ENCODE peak calls at places on chromosome 12, in six cellular contexts. One of them, this sample, is unnamed.

GRCh38 chr12:80776706-80777105 is 60.0 kb downstream of the MYF5 start:
- DNase-seq in endothelial cell: no peak
- DNase-seq in nucleus accumbens: no peak
- DNase-seq in NCI-H2081: no peak
- DNase-seq in body of pancreas: no peak
- DNase-seq in HFF-Myc: no peak
- DNase-seq in this sample: no peak

GRCh38 chr12:80470403-80470802 is 26.4 kb downstream of the PTPRQ start:
- DNase-seq in endothelial cell: no peak
- DNase-seq in nucleus accumbens: no peak
- DNase-seq in NCI-H2081: no peak
- DNase-seq in body of pancreas: no peak
- DNase-seq in HFF-Myc: no peak
- DNase-seq in this sample: no peak

GRCh38 chr12:13000616-13000934 is 510 bp upstream of the HEBP1 start:
- DNase-seq in endothelial cell: no peak
- DNase-seq in nucleus accumbens: no peak
- DNase-seq in NCI-H2081: peak; percentile 57
- DNase-seq in body of pancreas: no peak
- DNase-seq in HFF-Myc: no peak
- DNase-seq in this sample: no peak

GRCh38 chr12:118618695-118619094 is 242.3 kb downstream of the SUDS3 start:
- DNase-seq in endothelial cell: no peak
- DNase-seq in nucleus accumbens: no peak
- DNase-seq in NCI-H2081: no peak
- DNase-seq in body of pancreas: no peak
- DNase-seq in HFF-Myc: no peak
- DNase-seq in this sample: no peak

GRCh38 chr12:111505601-111506036 is 93.5 kb downstream of the ATXN2 start:
- DNase-seq in endothelial cell: no peak
- DNase-seq in nucleus accumbens: no peak
- DNase-seq in NCI-H2081: no peak
- DNase-seq in body of pancreas: no peak
- DNase-seq in HFF-Myc: no peak
- DNase-seq in this sample: no peak

GRCh38 chr12:38638401-38638800 is 267.0 kb downstream of the CPNE8 start:
- DNase-seq in endothelial cell: no peak
- DNase-seq in nucleus accumbens: no peak
- DNase-seq in NCI-H2081: no peak
- DNase-seq in body of pancreas: no peak
- DNase-seq in HFF-Myc: no peak
- DNase-seq in this sample: no peak

GRCh38 chr12:105567061-105567460 is 236.6 kb downstream of the C12orf75 start:
- DNase-seq in endothelial cell: no peak
- DNase-seq in nucleus accumbens: no peak
- DNase-seq in NCI-H2081: no peak
- DNase-seq in body of pancreas: no peak
- DNase-seq in HFF-Myc: no peak
- DNase-seq in this sample: no peak

GRCh38 chr12:87820524-87821194 is 208.5 kb downstream of the C12orf50 start:
- DNase-seq in endothelial cell: no peak
- DNase-seq in nucleus accumbens: no peak
- DNase-seq in NCI-H2081: no peak
- DNase-seq in body of pancreas: no peak
- DNase-seq in HFF-Myc: no peak
- DNase-seq in this sample: no peak

GRCh38 chr12:27199638-27200300 is 44.3 kb upstream of the STK38L start:
- DNase-seq in endothelial cell: no peak
- DNase-seq in nucleus accumbens: no peak
- DNase-seq in NCI-H2081: no peak
- DNase-seq in body of pancreas: no peak
- DNase-seq in HFF-Myc: no peak
- DNase-seq in this sample: no peak

GRCh38 chr12:27226319-27226984 is 17.6 kb upstream of the STK38L start:
- DNase-seq in endothelial cell: no peak
- DNase-seq in nucleus accumbens: no peak
- DNase-seq in NCI-H2081: no peak
- DNase-seq in body of pancreas: peak; percentile 6
- DNase-seq in HFF-Myc: no peak
- DNase-seq in this sample: no peak

GRCh38 chr12:108430245-108430644 is 84.8 kb upstream of the FICD start:
- DNase-seq in endothelial cell: no peak
- DNase-seq in nucleus accumbens: no peak
- DNase-seq in NCI-H2081: no peak
- DNase-seq in body of pancreas: peak; percentile 8
- DNase-seq in HFF-Myc: no peak
- DNase-seq in this sample: no peak

GRCh38 chr12:100566887-100567637 is 6.4 kb upstream of the GAS2L3 start:
- DNase-seq in endothelial cell: no peak
- DNase-seq in nucleus accumbens: no peak
- DNase-seq in NCI-H2081: no peak
- DNase-seq in body of pancreas: peak; percentile 50
- DNase-seq in HFF-Myc: no peak
- DNase-seq in this sample: peak; percentile 39

GRCh38 chr12:109637996-109638395 is 64.4 kb downstream of the MVK start:
- DNase-seq in endothelial cell: no peak
- DNase-seq in nucleus accumbens: no peak
- DNase-seq in NCI-H2081: no peak
- DNase-seq in body of pancreas: no peak
- DNase-seq in HFF-Myc: no peak
- DNase-seq in this sample: no peak

GRCh38 chr12:58269476-58269875 is 328.1 kb downstream of the ATP23 start:
- DNase-seq in endothelial cell: no peak
- DNase-seq in nucleus accumbens: no peak
- DNase-seq in NCI-H2081: no peak
- DNase-seq in body of pancreas: no peak
- DNase-seq in HFF-Myc: no peak
- DNase-seq in this sample: no peak

GRCh38 chr12:96516472-96517417 is 27.4 kb downstream of the CFAP54 start:
- DNase-seq in endothelial cell: peak; percentile 80
- DNase-seq in nucleus accumbens: no peak
- DNase-seq in NCI-H2081: peak; percentile 57
- DNase-seq in body of pancreas: peak; percentile 79
- DNase-seq in HFF-Myc: peak; percentile 63
- DNase-seq in this sample: peak; percentile 89

GRCh38 chr12:2243275-2243674 is 190.5 kb downstream of the CACNA1C start:
- DNase-seq in endothelial cell: no peak
- DNase-seq in nucleus accumbens: no peak
- DNase-seq in NCI-H2081: no peak
- DNase-seq in body of pancreas: no peak
- DNase-seq in HFF-Myc: no peak
- DNase-seq in this sample: no peak